ENCODE peak calls at places on chromosomes 6 and 20, in seven cellular contexts. O, N, R, V, K, G and X are unnamed samples.

GRCh38 chr6:11653028-11653583 is 115.6 kb downstream of the TMEM170B start:
- DNase-seq in O (peak), N (peak), R (no peak), V (no peak), K (no peak), G (no peak), X (peak)

GRCh38 chr6:57242505-57242904 is 20.4 kb upstream of the RAB23 start:
- DNase-seq in O (peak), N (peak), R (no peak), V (no peak), K (no peak), G (no peak), X (peak)

GRCh38 chr6:117547688-117548621 is 54.4 kb downstream of the GOPC start:
- DNase-seq in O (no peak), N (peak), R (peak), V (no peak), K (no peak), G (peak), X (peak)

GRCh38 chr6:145277358-145278097 is 457.8 kb downstream of the EPM2A start:
- DNase-seq in O (no peak), N (no peak), R (no peak), V (no peak), K (no peak), G (no peak), X (no peak)

GRCh38 chr6:16482702-16483314 is 244.4 kb downstream of the GMPR start:
- DNase-seq in O (no peak), N (no peak), R (no peak), V (no peak), K (no peak), G (no peak), X (no peak)

GRCh38 chr6:106159531-106159940 is 73.4 kb downstream of the PRDM1 start:
- DNase-seq in O (peak), N (peak), R (no peak), V (no peak), K (no peak), G (no peak), X (peak)

GRCh38 chr6:89611666-89612065 is 26.9 kb downstream of the LYRM2 start:
- DNase-seq in O (no peak), N (peak), R (no peak), V (no peak), K (peak), G (no peak), X (peak)

GRCh38 chr6:21740719-21741118 is 147.2 kb downstream of the SOX4 start:
- DNase-seq in O (no peak), N (peak), R (no peak), V (no peak), K (no peak), G (no peak), X (peak)

GRCh38 chr6:26183581-26184408 is 96.6 kb downstream of the HFE start:
- DNase-seq in O (peak), N (peak), R (peak), V (peak), K (no peak), G (peak), X (peak)

GRCh38 chr20:25270829-25271251 is 23.0 kb downstream of the PYGB start:
- DNase-seq in O (no peak), N (no peak), R (no peak), V (no peak), K (no peak), G (peak), X (no peak)

GRCh38 chr6:146364816-146365594 is 178.6 kb upstream of the RAB32 start:
- DNase-seq in O (no peak), N (no peak), R (no peak), V (no peak), K (no peak), G (no peak), X (no peak)

GRCh38 chr6:82013561-82014275 is 233.8 kb downstream of the IBTK start:
- DNase-seq in O (no peak), N (peak), R (no peak), V (no peak), K (no peak), G (no peak), X (peak)

GRCh38 chr6:106187424-106187982 is 101.4 kb downstream of the PRDM1 start:
- DNase-seq in O (no peak), N (no peak), R (no peak), V (no peak), K (peak), G (no peak), X (no peak)

GRCh38 chr20:33105336-33105924 is 26.0 kb downstream of the BPIFB4 start:
- DNase-seq in O (no peak), N (no peak), R (no peak), V (no peak), K (no peak), G (no peak), X (no peak)

GRCh38 chr6:162538643-162539064 is 188.9 kb downstream of the PRKN start:
- DNase-seq in O (no peak), N (no peak), R (no peak), V (no peak), K (no peak), G (no peak), X (no peak)

GRCh38 chr20:47480239-47480638 is 21.4 kb upstream of the NCOA3 start:
- DNase-seq in O (no peak), N (no peak), R (no peak), V (no peak), K (no peak), G (no peak), X (no peak)

GRCh38 chr20:62804632-62805364 is at the start of gene OGFR:
- DNase-seq in O (peak), N (peak), R (peak), V (peak), K (peak), G (peak), X (no peak)

GRCh38 chr6:138576303-138576702 is 77.0 kb upstream of the NHSL1 start:
- DNase-seq in O (no peak), N (no peak), R (no peak), V (no peak), K (no peak), G (no peak), X (no peak)

GRCh38 chr20:17914957-17915356 is 53.6 kb downstream of the SNX5 start:
- DNase-seq in O (no peak), N (no peak), R (no peak), V (no peak), K (no peak), G (no peak), X (no peak)

GRCh38 chr20:51460569-51461265 is 81.8 kb downstream of the NFATC2 start:
- DNase-seq in O (no peak), N (no peak), R (no peak), V (no peak), K (peak), G (no peak), X (no peak)

GRCh38 chr6:43455034-43455747 is at the start of gene DLK2:
- DNase-seq in O (peak), N (no peak), R (peak), V (peak), K (no peak), G (no peak), X (no peak)

GRCh38 chr6:54307412-54308036 is 717 bp upstream of the TINAG start:
- DNase-seq in O (no peak), N (no peak), R (no peak), V (no peak), K (no peak), G (no peak), X (no peak)

GRCh38 chr6:31871068-31871659 is 7.6 kb downstream of the SLC44A4 start:
- DNase-seq in O (peak), N (peak), R (no peak), V (no peak), K (no peak), G (no peak), X (no peak)

GRCh38 chr6:24779416-24779815 is 4.7 kb downstream of the GMNN start:
- DNase-seq in O (no peak), N (no peak), R (no peak), V (no peak), K (no peak), G (no peak), X (no peak)

GRCh38 chr20:62381202-62381797 is 5.6 kb upstream of the RPS21 start:
- DNase-seq in O (no peak), N (peak), R (no peak), V (no peak), K (no peak), G (no peak), X (peak)

GRCh38 chr6:154502564-154502963 is 7.9 kb downstream of the CNKSR3 start:
- DNase-seq in O (no peak), N (no peak), R (no peak), V (no peak), K (no peak), G (no peak), X (no peak)

GRCh38 chr6:33759887-33760629 is 13.4 kb upstream of the IP6K3 start:
- DNase-seq in O (no peak), N (no peak), R (no peak), V (no peak), K (no peak), G (no peak), X (no peak)

GRCh38 chr6:3956054-3956453 is 106.9 kb downstream of the FAM50B start:
- DNase-seq in O (no peak), N (no peak), R (no peak), V (no peak), K (no peak), G (no peak), X (no peak)

GRCh38 chr6:107698146-107698545 is 126.0 kb downstream of the SCML4 start:
- DNase-seq in O (peak), N (peak), R (no peak), V (no peak), K (no peak), G (no peak), X (peak)

GRCh38 chr6:7541175-7542064 is at the start of gene DSP:
- DNase-seq in O (peak), N (no peak), R (no peak), V (no peak), K (no peak), G (no peak), X (peak)

GRCh38 chr6:167150815-167151557 is 6.8 kb downstream of the GPR31 start:
- DNase-seq in O (no peak), N (no peak), R (no peak), V (no peak), K (peak), G (no peak), X (no peak)

GRCh38 chr6:133899556-133899955 is 10.6 kb downstream of the TCF21 start:
- DNase-seq in O (no peak), N (no peak), R (no peak), V (no peak), K (no peak), G (no peak), X (no peak)

GRCh38 chr6:25883536-25883935 is 9.5 kb upstream of the SLC17A3 start:
- DNase-seq in O (no peak), N (no peak), R (no peak), V (no peak), K (no peak), G (no peak), X (no peak)

GRCh38 chr6:90701146-90701781 is 114.4 kb upstream of the MAP3K7 start:
- DNase-seq in O (no peak), N (no peak), R (no peak), V (no peak), K (peak), G (no peak), X (no peak)